ENCODE peak calls at places on chromosomes 12 and 14, in eight cellular contexts. Z, B, L, V, K, N, H and D are unnamed samples.

GRCh38 chr12:110224379-110225304 is 56.4 kb upstream of the ATP2A2 start:
- DNase-seq in Z (peak; percentile 54), B (no peak), L (peak; percentile 44), V (no peak), K (peak; percentile 64), N (no peak), H (peak; percentile 89), D (peak; percentile 62)

GRCh38 chr14:72876710-72877063 is 17.2 kb downstream of the DPF3 start:
- DNase-seq in Z (no peak), B (no peak), L (peak; percentile 65), V (no peak), K (no peak), N (no peak), H (no peak), D (no peak)

GRCh38 chr12:130764073-130764472 is 48.0 kb upstream of the RIMBP2 start:
- DNase-seq in Z (no peak), B (no peak), L (no peak), V (no peak), K (no peak), N (no peak), H (peak; percentile 7), D (no peak)

GRCh38 chr12:7935464-7935772 is 569 bp downstream of the SLC2A3 start:
- DNase-seq in Z (no peak), B (no peak), L (no peak), V (no peak), K (no peak), N (no peak), H (no peak), D (no peak)

GRCh38 chr12:752673-753400 is 458 bp downstream of the WNK1 start:
- DNase-seq in Z (no peak), B (peak; percentile 22), L (peak; percentile 66), V (no peak), K (peak; percentile 49), N (peak; percentile 77), H (peak; percentile 21), D (no peak)

GRCh38 chr14:22502551-22502950 is 86.5 kb downstream of the DAD1 start:
- DNase-seq in Z (no peak), B (no peak), L (no peak), V (no peak), K (no peak), N (no peak), H (no peak), D (no peak)

GRCh38 chr12:70543444-70543843 is 93.8 kb downstream of the PTPRB start:
- DNase-seq in Z (peak; percentile 96), B (no peak), L (peak; percentile 8), V (no peak), K (peak; percentile 95), N (no peak), H (peak; percentile 94), D (peak; percentile 50)

GRCh38 chr12:32435921-32436710 is 36.8 kb downstream of the FGD4 start:
- DNase-seq in Z (no peak), B (no peak), L (no peak), V (no peak), K (no peak), N (no peak), H (peak; percentile 40), D (no peak)

GRCh38 chr12:59005195-59005961 is 85.1 kb upstream of the LRIG3 start:
- DNase-seq in Z (no peak), B (no peak), L (no peak), V (no peak), K (peak; percentile 78), N (no peak), H (peak; percentile 29), D (peak; percentile 8)

GRCh38 chr14:58765375-58765774 is 127.6 kb downstream of the DACT1 start:
- DNase-seq in Z (no peak), B (no peak), L (no peak), V (no peak), K (no peak), N (peak; percentile 73), H (no peak), D (no peak)

GRCh38 chr12:63151898-63152700 is 1.1 kb upstream of the AVPR1A start:
- DNase-seq in Z (no peak), B (peak; percentile 20), L (peak; percentile 89), V (no peak), K (peak; percentile 22), N (peak; percentile 70), H (peak; percentile 24), D (peak; percentile 3)

GRCh38 chr12:95336387-95337067 is 118.9 kb downstream of the VEZT start:
- DNase-seq in Z (peak; percentile 46), B (peak; percentile 31), L (peak; percentile 94), V (no peak), K (peak; percentile 84), N (peak; percentile 78), H (peak; percentile 85), D (peak; percentile 70)

GRCh38 chr14:34220921-34221320 is 241.1 kb downstream of the SPTSSA start:
- DNase-seq in Z (no peak), B (no peak), L (peak; percentile 14), V (no peak), K (no peak), N (no peak), H (no peak), D (no peak)

GRCh38 chr12:24840046-24840800 is 108.7 kb downstream of the BCAT1 start:
- DNase-seq in Z (no peak), B (no peak), L (no peak), V (no peak), K (no peak), N (no peak), H (peak; percentile 80), D (no peak)

GRCh38 chr12:12720637-12721250 is 3.6 kb downstream of the CDKN1B start:
- DNase-seq in Z (no peak), B (no peak), L (no peak), V (no peak), K (no peak), N (no peak), H (no peak), D (no peak)

GRCh38 chr12:26429070-26429691 is 233.8 kb downstream of the SSPN start:
- DNase-seq in Z (no peak), B (no peak), L (no peak), V (no peak), K (no peak), N (no peak), H (no peak), D (no peak)

GRCh38 chr12:98896938-98897337 is 251.8 kb downstream of the APAF1 start:
- DNase-seq in Z (no peak), B (no peak), L (peak; percentile 61), V (no peak), K (no peak), N (no peak), H (peak; percentile 4), D (no peak)

GRCh38 chr14:22803575-22803974 is 11.7 kb downstream of the SLC7A7 start:
- DNase-seq in Z (no peak), B (no peak), L (no peak), V (no peak), K (no peak), N (no peak), H (no peak), D (no peak)

GRCh38 chr12:65603428-65604351 is 220.6 kb upstream of the HMGA2 start:
- DNase-seq in Z (peak; percentile 89), B (no peak), L (peak; percentile 50), V (no peak), K (peak; percentile 89), N (no peak), H (peak; percentile 94), D (peak; percentile 59)

GRCh38 chr14:64510825-64511679 is 6.5 kb downstream of the ZBTB1 start:
- DNase-seq in Z (no peak), B (no peak), L (peak; percentile 85), V (no peak), K (peak; percentile 50), N (peak; percentile 63), H (peak; percentile 73), D (peak; percentile 34)
- TF ChIP-seq CTCF in Z (peak; percentile 78), B (peak; percentile 85), L (peak; percentile 93), V (peak; percentile 44), K (peak; percentile 89), N (peak; percentile 92), H (peak; percentile 81), D (peak; percentile 88)

GRCh38 chr14:50855558-50855957 is 16.3 kb upstream of the ABHD12B start:
- DNase-seq in Z (no peak), B (no peak), L (peak; percentile 44), V (no peak), K (no peak), N (no peak), H (no peak), D (no peak)
- TF ChIP-seq CTCF in Z (no peak), B (no peak), L (peak; percentile 9), V (no peak), K (peak; percentile 16), N (no peak), H (peak; percentile 25), D (peak; percentile 31)

DNA sequence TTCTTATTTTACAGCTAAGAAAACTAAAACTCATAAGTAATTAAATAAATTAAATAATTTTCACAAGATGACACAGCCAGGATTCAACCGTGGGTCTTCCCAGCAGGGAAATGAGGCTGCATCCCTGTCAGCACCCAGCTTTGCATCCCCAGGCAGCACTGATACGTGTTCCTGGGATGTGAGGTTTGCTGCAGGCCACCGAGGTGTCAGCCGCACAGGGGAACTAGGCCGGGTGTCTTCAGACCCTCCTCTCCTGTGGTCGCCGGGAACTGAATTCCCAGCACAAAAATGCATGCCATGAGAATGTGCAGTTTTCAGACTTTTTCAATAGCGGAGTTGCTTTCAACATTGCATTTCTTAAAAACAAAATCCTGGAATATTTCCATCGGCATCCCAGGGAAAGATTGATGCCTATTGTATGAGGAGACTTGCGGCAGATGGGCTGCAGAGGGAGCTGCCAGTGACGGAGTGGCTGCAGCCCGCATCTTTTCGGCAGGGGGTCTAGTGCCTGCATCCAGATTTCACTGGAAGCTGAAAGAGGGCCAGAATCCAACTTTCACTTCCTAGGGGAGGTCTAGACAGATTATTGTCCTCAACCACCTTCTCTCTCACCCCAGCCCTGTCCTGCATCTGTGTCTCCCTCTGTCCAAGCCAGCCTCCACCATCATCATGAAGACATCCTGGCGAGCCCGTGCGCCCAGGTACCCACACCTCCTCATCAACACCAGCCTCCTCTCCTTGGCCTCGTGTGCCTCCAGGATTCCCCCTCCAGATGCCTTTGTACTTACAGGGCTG is 12.6 kb downstream of the LRTM2 start:
- DNase-seq in Z (no peak), B (no peak), L (no peak), V (no peak), K (no peak), N (no peak), H (no peak), D (no peak)
- TF ChIP-seq CTCF in Z (no peak), B (no peak), L (peak; percentile 16), V (no peak), K (no peak), N (no peak), H (no peak), D (no peak)

GRCh38 chr14:100063314-100063941 is 1.8 kb upstream of the EVL start:
- DNase-seq in Z (no peak), B (no peak), L (no peak), V (no peak), K (no peak), N (no peak), H (no peak), D (no peak)

GRCh38 chr14:100060766-100061165 is 4.5 kb upstream of the EVL start:
- DNase-seq in Z (no peak), B (no peak), L (no peak), V (no peak), K (no peak), N (no peak), H (no peak), D (no peak)

GRCh38 chr14:100065161-100065871 is at the start of gene EVL:
- DNase-seq in Z (no peak), B (no peak), L (no peak), V (no peak), K (no peak), N (no peak), H (no peak), D (no peak)

GRCh38 chr14:100059433-100059781 is 5.8 kb upstream of the EVL start:
- DNase-seq in Z (no peak), B (no peak), L (no peak), V (no peak), K (no peak), N (no peak), H (no peak), D (no peak)

GRCh38 chr14:100062602-100063001 is 2.6 kb upstream of the EVL start:
- DNase-seq in Z (no peak), B (no peak), L (no peak), V (no peak), K (no peak), N (no peak), H (no peak), D (no peak)
- TF ChIP-seq CTCF in Z (no peak), B (no peak), L (no peak), V (no peak), K (no peak), N (no peak), H (no peak), D (no peak)